ENCODE peak calls at places on chromosomes 2 and 18, in ten cellular contexts. S is GM12892, Z is HCT116, P is breast epithelium, O is transverse colon, D is GM12878, Q is K562, A is stomach, C is endothelial cell of umbilical vein, J is HepG2. T is an unnamed sample.

GRCh38 chr2:121722479-121722878 is 14.2 kb downstream of the NIFK start:
- DNase-seq in S (no peak), Z (no peak), P (no peak), O (no peak), D (no peak), Q (no peak), A (no peak), C (no peak), J (no peak), T (no peak)

GRCh38 chr2:152716805-152717241 is 438 bp downstream of the PRPF40A start:
- DNase-seq in S (no peak), Z (no peak), P (no peak), O (peak), D (no peak), Q (peak), A (no peak), C (no peak), J (peak), T (no peak)

GRCh38 chr2:38521835-38522234 is 80.9 kb downstream of the HNRNPLL start:
- DNase-seq in S (no peak), Z (no peak), P (no peak), O (no peak), D (no peak), Q (no peak), A (no peak), C (no peak), J (no peak), T (no peak)

GRCh38 chr2:221465776-221466175 is 106.3 kb downstream of the EPHA4 start:
- DNase-seq in S (no peak), Z (no peak), P (no peak), O (no peak), D (peak), Q (no peak), A (no peak), C (no peak), J (no peak), T (no peak)

GRCh38 chr18:32542221-32542798 is 71.6 kb upstream of the GAREM1 start:
- DNase-seq in S (no peak), Z (no peak), P (no peak), O (no peak), D (no peak), Q (no peak), A (no peak), C (no peak), J (no peak), T (no peak)

GRCh38 chr18:56382541-56382940 is 255.9 kb downstream of the TXNL1 start:
- DNase-seq in S (no peak), Z (no peak), P (no peak), O (no peak), D (no peak), Q (no peak), A (no peak), C (no peak), J (no peak), T (no peak)

GRCh38 chr2:165870346-165870745 is 76.3 kb upstream of the GALNT3 start:
- DNase-seq in S (no peak), Z (no peak), P (no peak), O (no peak), D (no peak), Q (no peak), A (no peak), C (no peak), J (peak), T (no peak)

GRCh38 chr2:19738707-19739106 is 163.1 kb downstream of the TTC32 start:
- DNase-seq in S (no peak), Z (no peak), P (no peak), O (peak), D (no peak), Q (no peak), A (no peak), C (no peak), J (no peak), T (no peak)

GRCh38 chr2:200742426-200742825 is 69.3 kb upstream of the BZW1 start:
- DNase-seq in S (no peak), Z (no peak), P (no peak), O (no peak), D (no peak), Q (no peak), A (peak), C (peak), J (no peak), T (no peak)

DNA sequence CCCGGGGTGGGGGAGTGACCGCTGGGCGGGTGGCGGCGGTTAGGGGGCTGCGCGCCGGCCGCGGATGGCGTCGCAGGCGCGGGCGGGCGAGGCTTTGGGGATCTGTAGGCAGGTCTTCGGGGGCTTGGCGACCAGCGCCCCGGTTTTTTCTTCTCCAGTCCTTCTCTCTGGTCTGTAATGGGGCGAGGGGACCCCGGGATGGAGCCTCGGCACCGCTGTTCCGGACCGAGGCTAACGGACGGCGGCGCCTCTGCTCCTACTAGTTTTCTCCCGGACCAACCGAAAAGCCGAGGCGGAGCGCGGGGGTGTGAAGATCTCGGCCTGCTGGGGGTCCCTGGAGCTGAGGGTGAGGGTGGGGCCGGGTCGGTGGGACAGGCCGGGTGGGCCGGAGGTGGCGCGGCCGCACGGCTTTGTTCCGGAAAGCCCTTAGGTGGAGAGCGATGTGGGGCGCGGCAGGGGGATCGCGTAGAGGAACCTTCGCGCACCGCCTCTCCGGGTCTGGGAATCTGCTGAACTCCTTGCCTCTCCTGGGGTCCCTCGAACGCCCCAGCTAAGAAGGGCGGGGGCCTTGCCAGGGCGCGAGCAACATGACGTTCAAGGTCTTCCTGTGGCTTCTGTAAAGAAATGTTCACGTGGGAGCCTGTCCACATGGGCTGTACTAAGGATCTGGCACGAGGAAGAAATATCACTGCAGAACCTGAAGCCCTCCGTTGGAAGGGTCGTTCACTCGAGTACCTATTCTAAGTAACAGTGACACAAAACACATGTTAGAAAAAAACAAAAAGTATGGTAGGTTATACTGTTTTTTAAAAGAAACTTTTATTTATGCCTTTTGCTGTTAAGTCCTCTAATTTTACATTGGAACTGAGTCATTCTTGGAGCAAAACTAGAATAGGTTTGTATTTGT is 861 bp downstream of the SLC39A10 start:
- DNase-seq in S (peak), Z (no peak), P (peak), O (peak), D (no peak), Q (peak), A (peak), C (peak), J (peak), T (peak)
- TF ChIP-seq POLR2AphosphoS5 in S (no peak), Z (peak), P (peak), O (peak), D (peak), Q (no peak), A (peak), C (peak), J (peak), T (no peak)

DNA sequence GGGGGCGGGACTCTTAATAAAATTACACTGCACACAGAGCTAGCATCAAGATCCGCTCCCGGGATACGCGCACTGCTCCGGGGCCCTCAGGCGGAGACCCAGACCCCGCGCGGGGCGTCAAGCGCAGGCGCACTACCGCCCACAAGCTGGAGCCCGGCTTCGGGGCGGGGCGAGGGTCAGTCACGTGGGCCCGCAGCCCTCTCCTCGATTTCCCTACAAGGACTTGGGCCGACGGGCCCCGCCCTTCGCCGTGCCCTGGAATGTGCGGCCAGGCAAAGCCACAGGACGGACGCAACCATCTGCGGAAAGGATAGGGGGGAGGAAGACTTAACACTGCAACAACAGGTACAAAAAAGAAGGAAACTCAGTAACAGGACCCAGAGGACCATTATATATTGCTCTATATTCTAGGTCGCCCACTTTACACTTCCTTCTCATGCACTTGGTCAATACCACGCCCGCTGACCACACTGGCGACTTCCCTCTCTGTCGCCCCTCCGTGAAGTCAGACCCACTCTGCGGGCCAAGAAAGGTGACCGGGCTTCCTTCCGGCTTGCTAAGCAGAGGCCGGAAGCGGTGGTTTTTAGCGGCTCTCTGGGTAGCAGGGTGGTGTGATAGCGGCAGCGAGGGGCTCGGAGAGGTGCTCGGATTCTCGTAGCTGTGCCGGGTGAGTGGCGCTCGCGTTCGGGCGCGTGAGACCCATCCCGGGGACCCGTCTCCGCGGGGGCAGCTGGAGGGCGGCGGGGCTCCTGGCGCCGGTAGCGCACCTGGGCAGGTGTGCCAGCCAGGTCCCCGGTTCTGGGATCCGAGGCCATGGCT is at the start of gene MYL12A:
- DNase-seq in S (peak), Z (peak), P (peak), O (peak), D (peak), Q (peak), A (peak), C (peak), J (peak), T (peak)
- TF ChIP-seq POLR2A in S (peak), Z (peak), P (peak), O (peak), D (peak), Q (peak), A (no peak), C (peak), J (peak), T (peak)

DNA sequence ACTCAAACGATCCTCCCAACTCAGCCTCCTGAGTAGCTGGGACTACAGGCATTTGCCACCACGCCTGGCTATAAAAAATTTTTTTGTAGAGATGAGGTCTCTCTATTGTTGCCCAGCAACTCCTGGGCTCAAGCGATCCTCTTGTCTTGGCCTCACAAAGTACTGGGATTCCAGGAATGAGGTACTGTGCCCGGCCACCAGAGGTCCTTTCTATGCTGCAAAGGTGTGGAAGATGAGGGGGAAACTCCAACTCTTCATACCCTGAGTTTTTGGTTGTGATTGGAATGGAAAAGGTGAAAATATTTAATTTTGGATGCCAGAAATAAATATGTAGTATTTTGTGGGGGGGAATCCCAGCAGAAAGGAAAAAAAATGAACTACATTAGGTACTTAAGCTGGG is 36.0 kb downstream of the MRPL33 start:
- DNase-seq in S (no peak), Z (peak), P (no peak), O (peak), D (no peak), Q (no peak), A (peak), C (peak), J (peak), T (no peak)
- TF ChIP-seq POLR2AphosphoS5 in S (no peak), Z (no peak), P (no peak), O (no peak), D (no peak), Q (no peak), A (no peak), C (no peak), J (no peak), T (no peak)

GRCh38 chr2:102417946-102418345 is 5.0 kb upstream of the IL18RAP start:
- DNase-seq in S (no peak), Z (no peak), P (no peak), O (no peak), D (no peak), Q (no peak), A (no peak), C (no peak), J (no peak), T (no peak)

GRCh38 chr2:102422910-102423309 is at the start of gene IL18RAP:
- DNase-seq in S (no peak), Z (no peak), P (no peak), O (no peak), D (no peak), Q (no peak), A (no peak), C (no peak), J (no peak), T (no peak)

GRCh38 chr2:102420290-102420689 is 2.7 kb upstream of the IL18RAP start:
- DNase-seq in S (no peak), Z (no peak), P (no peak), O (no peak), D (no peak), Q (no peak), A (no peak), C (no peak), J (no peak), T (no peak)

GRCh38 chr2:102421890-102422759 is 835 bp upstream of the IL18RAP start:
- DNase-seq in S (no peak), Z (no peak), P (no peak), O (no peak), D (no peak), Q (no peak), A (no peak), C (no peak), J (no peak), T (no peak)

GRCh38 chr2:102418421-102418961 is 4.5 kb upstream of the IL18RAP start:
- DNase-seq in S (no peak), Z (no peak), P (no peak), O (no peak), D (no peak), Q (no peak), A (no peak), C (no peak), J (no peak), T (no peak)
- TF ChIP-seq POLR2A in S (no peak), Z (no peak), P (no peak), O (peak), D (no peak), Q (no peak), A (no peak), C (no peak), J (no peak), T (no peak)

GRCh38 chr2:34031097-34031496 is 432.0 kb upstream of the FAM98A start:
- DNase-seq in S (no peak), Z (no peak), P (no peak), O (no peak), D (no peak), Q (no peak), A (no peak), C (no peak), J (no peak), T (no peak)

GRCh38 chr2:34029073-34029472 is 430.0 kb upstream of the FAM98A start:
- DNase-seq in S (no peak), Z (no peak), P (no peak), O (no peak), D (no peak), Q (no peak), A (no peak), C (no peak), J (no peak), T (no peak)

GRCh38 chr2:34025196-34025595 is 426.1 kb upstream of the FAM98A start:
- DNase-seq in S (no peak), Z (no peak), P (no peak), O (no peak), D (no peak), Q (no peak), A (no peak), C (no peak), J (no peak), T (no peak)

DNA sequence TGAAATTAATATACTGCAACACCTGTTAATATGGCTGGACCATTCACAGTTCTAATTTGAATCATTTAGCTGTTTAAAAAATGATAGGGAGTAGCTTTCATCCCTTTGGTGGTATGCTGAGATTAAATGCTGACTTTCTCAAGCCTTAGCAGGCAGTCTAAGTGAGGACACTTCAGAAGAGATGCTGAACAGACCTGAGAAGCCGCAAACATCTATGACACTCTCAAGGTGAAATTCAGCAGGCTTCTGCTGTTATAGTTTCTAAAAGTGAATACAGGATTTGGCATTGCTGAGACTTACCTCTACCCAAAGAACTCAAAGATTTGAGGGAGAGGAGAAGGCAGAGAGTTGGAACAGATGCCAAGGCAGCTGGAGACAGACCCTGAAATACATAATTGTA is 431.2 kb upstream of the FAM98A start:
- DNase-seq in S (no peak), Z (no peak), P (no peak), O (no peak), D (no peak), Q (no peak), A (no peak), C (no peak), J (no peak), T (no peak)
- TF ChIP-seq POLR2AphosphoS5 in S (no peak), Z (no peak), P (no peak), O (peak), D (no peak), Q (no peak), A (no peak), C (no peak), J (no peak), T (no peak)

T was measured in GM12891.